ENCODE peak calls at places on chromosome 12, in eight cellular contexts. One of them, this sample, is unnamed.

GRCh38 chr12:99984271-99985128 is at the start of gene ANKS1B:
- DNase-seq in stomach: peak
- DNase-seq in HCT116: no peak
- DNase-seq in SK-N-SH: peak
- DNase-seq in sigmoid colon: peak
- DNase-seq in esophagus muscularis mucosa: peak
- DNase-seq in breast epithelium: no peak
- DNase-seq in transverse colon: peak
- DNase-seq in this sample: no peak

GRCh38 chr12:121337416-121337815 is 14.8 kb downstream of the ANAPC5 start:
- DNase-seq in stomach: no peak
- DNase-seq in HCT116: no peak
- DNase-seq in SK-N-SH: no peak
- DNase-seq in sigmoid colon: no peak
- DNase-seq in esophagus muscularis mucosa: no peak
- DNase-seq in breast epithelium: no peak
- DNase-seq in transverse colon: no peak
- DNase-seq in this sample: no peak

GRCh38 chr12:32897688-32898573 is 1.4 kb upstream of the PKP2 start:
- DNase-seq in stomach: no peak
- DNase-seq in HCT116: no peak
- DNase-seq in SK-N-SH: no peak
- DNase-seq in sigmoid colon: no peak
- DNase-seq in esophagus muscularis mucosa: no peak
- DNase-seq in breast epithelium: no peak
- DNase-seq in transverse colon: no peak
- DNase-seq in this sample: no peak

GRCh38 chr12:33536431-33536830 is 96.8 kb upstream of the SYT10 start:
- DNase-seq in stomach: no peak
- DNase-seq in HCT116: no peak
- DNase-seq in SK-N-SH: no peak
- DNase-seq in sigmoid colon: no peak
- DNase-seq in esophagus muscularis mucosa: no peak
- DNase-seq in breast epithelium: no peak
- DNase-seq in transverse colon: no peak
- DNase-seq in this sample: no peak

GRCh38 chr12:53328043-53328435 is 6.6 kb upstream of the AAAS start:
- DNase-seq in stomach: no peak
- DNase-seq in HCT116: no peak
- DNase-seq in SK-N-SH: no peak
- DNase-seq in sigmoid colon: no peak
- DNase-seq in esophagus muscularis mucosa: no peak
- DNase-seq in breast epithelium: no peak
- DNase-seq in transverse colon: no peak
- DNase-seq in this sample: no peak

GRCh38 chr12:123062682-123063426 is 82.4 kb downstream of the ARL6IP4 start:
- DNase-seq in stomach: peak
- DNase-seq in HCT116: peak
- DNase-seq in SK-N-SH: no peak
- DNase-seq in sigmoid colon: no peak
- DNase-seq in esophagus muscularis mucosa: no peak
- DNase-seq in breast epithelium: peak
- DNase-seq in transverse colon: no peak
- DNase-seq in this sample: no peak

GRCh38 chr12:48932878-48933277 is 7.6 kb upstream of the FKBP11 start:
- DNase-seq in stomach: no peak
- DNase-seq in HCT116: no peak
- DNase-seq in SK-N-SH: no peak
- DNase-seq in sigmoid colon: no peak
- DNase-seq in esophagus muscularis mucosa: no peak
- DNase-seq in breast epithelium: no peak
- DNase-seq in transverse colon: no peak
- DNase-seq in this sample: no peak

GRCh38 chr12:124809878-124810277 is 53.8 kb downstream of the SCARB1 start:
- DNase-seq in stomach: no peak
- DNase-seq in HCT116: no peak
- DNase-seq in SK-N-SH: no peak
- DNase-seq in sigmoid colon: no peak
- DNase-seq in esophagus muscularis mucosa: no peak
- DNase-seq in breast epithelium: no peak
- DNase-seq in transverse colon: no peak
- DNase-seq in this sample: no peak

GRCh38 chr12:100826323-100826722 is 31.7 kb downstream of the ANO4 start:
- DNase-seq in stomach: peak
- DNase-seq in HCT116: peak
- DNase-seq in SK-N-SH: no peak
- DNase-seq in sigmoid colon: no peak
- DNase-seq in esophagus muscularis mucosa: no peak
- DNase-seq in breast epithelium: no peak
- DNase-seq in transverse colon: peak
- DNase-seq in this sample: no peak

GRCh38 chr12:89999699-90000505 is 291.3 kb upstream of the ATP2B1 start:
- DNase-seq in stomach: no peak
- DNase-seq in HCT116: no peak
- DNase-seq in SK-N-SH: no peak
- DNase-seq in sigmoid colon: no peak
- DNase-seq in esophagus muscularis mucosa: no peak
- DNase-seq in breast epithelium: no peak
- DNase-seq in transverse colon: no peak
- DNase-seq in this sample: no peak

GRCh38 chr12:130632582-130633174 is 83.4 kb downstream of the RIMBP2 start:
- DNase-seq in stomach: no peak
- DNase-seq in HCT116: no peak
- DNase-seq in SK-N-SH: no peak
- DNase-seq in sigmoid colon: no peak
- DNase-seq in esophagus muscularis mucosa: no peak
- DNase-seq in breast epithelium: no peak
- DNase-seq in transverse colon: peak
- DNase-seq in this sample: no peak

GRCh38 chr12:79326225-79326624 is 364.5 kb downstream of the PAWR start:
- DNase-seq in stomach: no peak
- DNase-seq in HCT116: no peak
- DNase-seq in SK-N-SH: no peak
- DNase-seq in sigmoid colon: no peak
- DNase-seq in esophagus muscularis mucosa: no peak
- DNase-seq in breast epithelium: no peak
- DNase-seq in transverse colon: no peak
- DNase-seq in this sample: no peak

GRCh38 chr12:45289245-45290217 is 73.6 kb downstream of the ANO6 start:
- DNase-seq in stomach: no peak
- DNase-seq in HCT116: no peak
- DNase-seq in SK-N-SH: no peak
- DNase-seq in sigmoid colon: no peak
- DNase-seq in esophagus muscularis mucosa: no peak
- DNase-seq in breast epithelium: no peak
- DNase-seq in transverse colon: no peak
- DNase-seq in this sample: no peak

GRCh38 chr12:11584213-11584855 is 65.1 kb upstream of the ETV6 start:
- DNase-seq in stomach: no peak
- DNase-seq in HCT116: no peak
- DNase-seq in SK-N-SH: no peak
- DNase-seq in sigmoid colon: no peak
- DNase-seq in esophagus muscularis mucosa: no peak
- DNase-seq in breast epithelium: no peak
- DNase-seq in transverse colon: no peak
- DNase-seq in this sample: no peak

GRCh38 chr12:107844312-107844921 is 69.9 kb downstream of the ASCL4 start:
- DNase-seq in stomach: peak
- DNase-seq in HCT116: no peak
- DNase-seq in SK-N-SH: peak
- DNase-seq in sigmoid colon: no peak
- DNase-seq in esophagus muscularis mucosa: no peak
- DNase-seq in breast epithelium: no peak
- DNase-seq in transverse colon: no peak
- DNase-seq in this sample: no peak

GRCh38 chr12:54587315-54587821 is 1.1 kb downstream of the PPP1R1A start:
- DNase-seq in stomach: peak
- DNase-seq in HCT116: no peak
- DNase-seq in SK-N-SH: no peak
- DNase-seq in sigmoid colon: peak
- DNase-seq in esophagus muscularis mucosa: no peak
- DNase-seq in breast epithelium: no peak
- DNase-seq in transverse colon: no peak
- DNase-seq in this sample: no peak

GRCh38 chr12:58728397-58728796 is 191.9 kb downstream of the LRIG3 start:
- DNase-seq in stomach: no peak
- DNase-seq in HCT116: no peak
- DNase-seq in SK-N-SH: no peak
- DNase-seq in sigmoid colon: no peak
- DNase-seq in esophagus muscularis mucosa: no peak
- DNase-seq in breast epithelium: no peak
- DNase-seq in transverse colon: no peak
- DNase-seq in this sample: no peak

GRCh38 chr12:110696283-110696682 is 7.4 kb upstream of the HVCN1 start:
- DNase-seq in stomach: no peak
- DNase-seq in HCT116: no peak
- DNase-seq in SK-N-SH: no peak
- DNase-seq in sigmoid colon: peak
- DNase-seq in esophagus muscularis mucosa: no peak
- DNase-seq in breast epithelium: no peak
- DNase-seq in transverse colon: no peak
- DNase-seq in this sample: no peak

GRCh38 chr12:77837876-77838291 is 7.2 kb downstream of the NAV3 start:
- DNase-seq in stomach: no peak
- DNase-seq in HCT116: no peak
- DNase-seq in SK-N-SH: no peak
- DNase-seq in sigmoid colon: no peak
- DNase-seq in esophagus muscularis mucosa: no peak
- DNase-seq in breast epithelium: no peak
- DNase-seq in transverse colon: no peak
- DNase-seq in this sample: no peak

GRCh38 chr12:7806863-7807487 is 17.8 kb downstream of the NANOG start:
- DNase-seq in stomach: peak
- DNase-seq in HCT116: peak
- DNase-seq in SK-N-SH: peak
- DNase-seq in sigmoid colon: no peak
- DNase-seq in esophagus muscularis mucosa: no peak
- DNase-seq in breast epithelium: no peak
- DNase-seq in transverse colon: peak
- DNase-seq in this sample: no peak

GRCh38 chr12:121608301-121608700 is 18.0 kb upstream of the ORAI1 start:
- DNase-seq in stomach: no peak
- DNase-seq in HCT116: no peak
- DNase-seq in SK-N-SH: no peak
- DNase-seq in sigmoid colon: no peak
- DNase-seq in esophagus muscularis mucosa: no peak
- DNase-seq in breast epithelium: no peak
- DNase-seq in transverse colon: no peak
- DNase-seq in this sample: no peak

GRCh38 chr12:452667-453210 is 7.0 kb upstream of the B4GALNT3 start:
- DNase-seq in stomach: peak
- DNase-seq in HCT116: no peak
- DNase-seq in SK-N-SH: no peak
- DNase-seq in sigmoid colon: no peak
- DNase-seq in esophagus muscularis mucosa: no peak
- DNase-seq in breast epithelium: no peak
- DNase-seq in transverse colon: peak
- DNase-seq in this sample: no peak
- TF ChIP-seq CTCF in stomach: no peak
- TF ChIP-seq CTCF in HCT116: peak
- TF ChIP-seq CTCF in SK-N-SH: peak
- TF ChIP-seq CTCF in sigmoid colon: no peak
- TF ChIP-seq CTCF in esophagus muscularis mucosa: no peak
- TF ChIP-seq CTCF in breast epithelium: no peak
- TF ChIP-seq CTCF in transverse colon: peak
- TF ChIP-seq CTCF in this sample: peak

GRCh38 chr12:14960548-14961465 is 594 bp downstream of the ARHGDIB start:
- DNase-seq in stomach: no peak
- DNase-seq in HCT116: no peak
- DNase-seq in SK-N-SH: no peak
- DNase-seq in sigmoid colon: no peak
- DNase-seq in esophagus muscularis mucosa: no peak
- DNase-seq in breast epithelium: no peak
- DNase-seq in transverse colon: peak
- DNase-seq in this sample: no peak

GRCh38 chr12:14959916-14960315 is 1.5 kb downstream of the ARHGDIB start:
- DNase-seq in stomach: no peak
- DNase-seq in HCT116: no peak
- DNase-seq in SK-N-SH: no peak
- DNase-seq in sigmoid colon: no peak
- DNase-seq in esophagus muscularis mucosa: no peak
- DNase-seq in breast epithelium: no peak
- DNase-seq in transverse colon: no peak
- DNase-seq in this sample: no peak

GRCh38 chr12:14962797-14963196 is 1.4 kb upstream of the ARHGDIB start:
- DNase-seq in stomach: no peak
- DNase-seq in HCT116: no peak
- DNase-seq in SK-N-SH: no peak
- DNase-seq in sigmoid colon: no peak
- DNase-seq in esophagus muscularis mucosa: no peak
- DNase-seq in breast epithelium: no peak
- DNase-seq in transverse colon: no peak
- DNase-seq in this sample: no peak

GRCh38 chr12:14962180-14962579 is 779 bp upstream of the ARHGDIB start:
- DNase-seq in stomach: no peak
- DNase-seq in HCT116: no peak
- DNase-seq in SK-N-SH: no peak
- DNase-seq in sigmoid colon: no peak
- DNase-seq in esophagus muscularis mucosa: no peak
- DNase-seq in breast epithelium: no peak
- DNase-seq in transverse colon: no peak
- DNase-seq in this sample: no peak

GRCh38 chr12:14961466-14962155 is at the start of gene ARHGDIB:
- DNase-seq in stomach: peak
- DNase-seq in HCT116: no peak
- DNase-seq in SK-N-SH: no peak
- DNase-seq in sigmoid colon: no peak
- DNase-seq in esophagus muscularis mucosa: no peak
- DNase-seq in breast epithelium: peak
- DNase-seq in transverse colon: peak
- DNase-seq in this sample: no peak
- TF ChIP-seq POLR2AphosphoS5 in stomach: peak
- TF ChIP-seq POLR2AphosphoS5 in HCT116: no peak
- TF ChIP-seq POLR2AphosphoS5 in SK-N-SH: peak
- TF ChIP-seq POLR2AphosphoS5 in sigmoid colon: peak
- TF ChIP-seq POLR2AphosphoS5 in esophagus muscularis mucosa: peak
- TF ChIP-seq POLR2AphosphoS5 in breast epithelium: no peak
- TF ChIP-seq POLR2AphosphoS5 in transverse colon: peak
- TF ChIP-seq POLR2AphosphoS5 in this sample: no peak

GRCh38 chr12:71439362-71439612 is 311 bp upstream of the LGR5 start:
- DNase-seq in stomach: no peak
- DNase-seq in HCT116: no peak
- DNase-seq in SK-N-SH: no peak
- DNase-seq in sigmoid colon: no peak
- DNase-seq in esophagus muscularis mucosa: no peak
- DNase-seq in breast epithelium: no peak
- DNase-seq in transverse colon: no peak
- DNase-seq in this sample: no peak
- H3K4me3 ChIP-seq in stomach: peak
- H3K4me3 ChIP-seq in HCT116: peak
- H3K4me3 ChIP-seq in SK-N-SH: peak
- H3K4me3 ChIP-seq in sigmoid colon: peak
- H3K4me3 ChIP-seq in esophagus muscularis mucosa: peak
- H3K4me3 ChIP-seq in breast epithelium: peak
- H3K4me3 ChIP-seq in transverse colon: no peak
- H3K4me3 ChIP-seq in this sample: peak

DNA sequence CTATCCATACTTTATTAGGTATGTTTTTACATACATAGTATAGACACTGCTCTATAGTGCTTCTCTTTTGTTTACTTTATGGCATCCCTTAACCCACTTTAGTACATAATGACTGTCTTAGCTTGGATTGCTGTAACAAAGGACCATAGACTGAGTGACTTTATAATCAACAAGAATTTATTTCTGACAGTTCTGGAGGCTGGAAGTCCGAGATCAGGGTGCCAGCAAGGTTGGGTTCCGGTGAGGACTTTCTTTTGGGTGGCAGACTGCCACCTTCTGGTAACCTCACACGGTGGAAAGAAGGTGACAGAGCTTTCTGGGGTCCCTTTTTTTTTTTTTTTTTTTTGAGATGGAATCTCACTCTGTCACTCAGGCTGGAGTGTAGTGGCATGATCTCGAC is 48.6 kb upstream of the PPM1H start:
- DNase-seq in stomach: peak
- DNase-seq in HCT116: peak
- DNase-seq in SK-N-SH: no peak
- DNase-seq in sigmoid colon: no peak
- DNase-seq in esophagus muscularis mucosa: no peak
- DNase-seq in breast epithelium: no peak
- DNase-seq in transverse colon: no peak
- DNase-seq in this sample: no peak
- TF ChIP-seq CTCF in stomach: no peak
- TF ChIP-seq CTCF in HCT116: peak
- TF ChIP-seq CTCF in SK-N-SH: peak
- TF ChIP-seq CTCF in sigmoid colon: no peak
- TF ChIP-seq CTCF in esophagus muscularis mucosa: no peak
- TF ChIP-seq CTCF in breast epithelium: no peak
- TF ChIP-seq CTCF in transverse colon: no peak
- TF ChIP-seq CTCF in this sample: no peak

This sample was measured in vagina.